ENCODE peak calls at places on chromosomes 16 and 17, in eight cellular contexts. O, A, K, H, Q, I, T and Z are unnamed samples.

GRCh38 chr17:28953444-28954118 is 2.3 kb upstream of the PHF12 start:
- DNase-seq in O (no peak), A (no peak), K (no peak), H (peak), Q (peak), I (peak), T (no peak), Z (peak)

GRCh38 chr17:79835953-79836951 is 3.0 kb downstream of the CBX4 start:
- DNase-seq in O (no peak), A (no peak), K (no peak), H (no peak), Q (peak), I (peak), T (no peak), Z (no peak)

GRCh38 chr16:30783280-30784109 is 3.5 kb downstream of the ZNF629 start:
- DNase-seq in O (no peak), A (no peak), K (no peak), H (no peak), Q (no peak), I (no peak), T (no peak), Z (no peak)

GRCh38 chr16:86343111-86343642 is 167.2 kb upstream of the FOXF1 start:
- DNase-seq in O (no peak), A (no peak), K (no peak), H (no peak), Q (peak), I (no peak), T (no peak), Z (peak)

GRCh38 chr17:7843536-7844291 is 9.7 kb downstream of the KDM6B start:
- DNase-seq in O (peak), A (peak), K (peak), H (peak), Q (peak), I (peak), T (peak), Z (peak)

GRCh38 chr16:10261077-10261476 is 78.8 kb upstream of the GRIN2A start:
- DNase-seq in O (no peak), A (no peak), K (no peak), H (no peak), Q (no peak), I (no peak), T (no peak), Z (no peak)

GRCh38 chr16:67928561-67929364 is 2.9 kb downstream of the CTRL start:
- DNase-seq in O (no peak), A (peak), K (no peak), H (peak), Q (peak), I (peak), T (peak), Z (peak)

GRCh38 chr17:50431219-50431618 is 5.2 kb downstream of the ACSF2 start:
- DNase-seq in O (no peak), A (no peak), K (no peak), H (no peak), Q (no peak), I (no peak), T (no peak), Z (no peak)

GRCh38 chr17:17834974-17835373 is 1.8 kb downstream of the SREBF1 start:
- DNase-seq in O (no peak), A (no peak), K (no peak), H (no peak), Q (no peak), I (no peak), T (no peak), Z (no peak)

GRCh38 chr16:17270683-17271109 is 200.1 kb downstream of the XYLT1 start:
- DNase-seq in O (no peak), A (no peak), K (no peak), H (peak), Q (peak), I (no peak), T (no peak), Z (no peak)

GRCh38 chr17:72424505-72425117 is 303.8 kb downstream of the SOX9 start:
- DNase-seq in O (no peak), A (no peak), K (no peak), H (no peak), Q (no peak), I (no peak), T (no peak), Z (no peak)

GRCh38 chr17:27878776-27879562 is 14.2 kb downstream of the LYRM9 start:
- DNase-seq in O (no peak), A (no peak), K (no peak), H (peak), Q (no peak), I (no peak), T (no peak), Z (no peak)

GRCh38 chr17:5282639-5283217 is 644 bp downstream of the RABEP1 start:
- DNase-seq in O (no peak), A (peak), K (no peak), H (peak), Q (no peak), I (peak), T (no peak), Z (peak)

GRCh38 chr17:78315355-78316114 is 44.3 kb downstream of the SOCS3 start:
- DNase-seq in O (peak), A (peak), K (no peak), H (peak), Q (peak), I (peak), T (peak), Z (peak)

GRCh38 chr17:51166198-51166986 is at the start of gene NME2:
- DNase-seq in O (peak), A (peak), K (peak), H (peak), Q (peak), I (peak), T (peak), Z (peak)

GRCh38 chr16:74480150-74481029 is 59.1 kb upstream of the CLEC18B start:
- DNase-seq in O (peak), A (peak), K (no peak), H (no peak), Q (peak), I (peak), T (peak), Z (peak)

GRCh38 chr17:14359251-14359939 is 58.5 kb downstream of the HS3ST3B1 start:
- DNase-seq in O (no peak), A (no peak), K (no peak), H (no peak), Q (no peak), I (no peak), T (no peak), Z (no peak)

GRCh38 chr16:54241525-54241924 is 45.1 kb downstream of the IRX3 start:
- DNase-seq in O (no peak), A (no peak), K (no peak), H (no peak), Q (no peak), I (no peak), T (no peak), Z (no peak)

GRCh38 chr17:66915204-66915611 is 49.3 kb upstream of the CACNG4 start:
- DNase-seq in O (peak), A (no peak), K (no peak), H (no peak), Q (peak), I (peak), T (no peak), Z (no peak)

GRCh38 chr16:60142991-60143705 is 1409.0 kb upstream of the GOT2 start:
- DNase-seq in O (no peak), A (no peak), K (no peak), H (no peak), Q (no peak), I (no peak), T (no peak), Z (no peak)

GRCh38 chr17:77886387-77886728 is 72.1 kb upstream of the TNRC6C start:
- DNase-seq in O (no peak), A (peak), K (no peak), H (no peak), Q (peak), I (peak), T (no peak), Z (peak)

GRCh38 chr17:1997587-1998425 is 27.3 kb downstream of the RTN4RL1 start:
- DNase-seq in O (no peak), A (no peak), K (no peak), H (peak), Q (peak), I (peak), T (no peak), Z (no peak)

GRCh38 chr16:25012525-25012991 is 2.6 kb downstream of the ARHGAP17 start:
- DNase-seq in O (no peak), A (no peak), K (no peak), H (no peak), Q (no peak), I (peak), T (no peak), Z (no peak)

GRCh38 chr17:2292100-2292499 is 11.5 kb downstream of the SMG6 start:
- DNase-seq in O (no peak), A (no peak), K (no peak), H (no peak), Q (no peak), I (no peak), T (no peak), Z (no peak)

GRCh38 chr17:21358682-21359482 is 17.3 kb upstream of the KCNJ12 start:
- DNase-seq in O (no peak), A (peak), K (no peak), H (no peak), Q (peak), I (peak), T (no peak), Z (no peak)

GRCh38 chr16:57994778-57995177 is 5.7 kb downstream of the ZNF319 start:
- DNase-seq in O (no peak), A (peak), K (no peak), H (no peak), Q (peak), I (peak), T (no peak), Z (no peak)
- TF ChIP-seq CTCF in O (no peak), A (peak), K (no peak), H (no peak), Q (no peak), I (peak), T (no peak), Z (no peak)

GRCh38 chr16:2081685-2082084 is 33.9 kb downstream of the TSC2 start:
- DNase-seq in O (no peak), A (peak), K (no peak), H (no peak), Q (no peak), I (no peak), T (no peak), Z (no peak)

GRCh38 chr16:2083409-2083808 is 35.6 kb downstream of the TSC2 start:
- DNase-seq in O (no peak), A (no peak), K (no peak), H (no peak), Q (no peak), I (no peak), T (no peak), Z (no peak)

GRCh38 chr16:2082983-2083364 is 35.2 kb downstream of the TSC2 start:
- DNase-seq in O (no peak), A (no peak), K (no peak), H (no peak), Q (no peak), I (no peak), T (no peak), Z (no peak)

GRCh38 chr16:2081201-2081600 is 33.4 kb downstream of the TSC2 start:
- DNase-seq in O (no peak), A (no peak), K (no peak), H (no peak), Q (no peak), I (no peak), T (no peak), Z (no peak)

DNA sequence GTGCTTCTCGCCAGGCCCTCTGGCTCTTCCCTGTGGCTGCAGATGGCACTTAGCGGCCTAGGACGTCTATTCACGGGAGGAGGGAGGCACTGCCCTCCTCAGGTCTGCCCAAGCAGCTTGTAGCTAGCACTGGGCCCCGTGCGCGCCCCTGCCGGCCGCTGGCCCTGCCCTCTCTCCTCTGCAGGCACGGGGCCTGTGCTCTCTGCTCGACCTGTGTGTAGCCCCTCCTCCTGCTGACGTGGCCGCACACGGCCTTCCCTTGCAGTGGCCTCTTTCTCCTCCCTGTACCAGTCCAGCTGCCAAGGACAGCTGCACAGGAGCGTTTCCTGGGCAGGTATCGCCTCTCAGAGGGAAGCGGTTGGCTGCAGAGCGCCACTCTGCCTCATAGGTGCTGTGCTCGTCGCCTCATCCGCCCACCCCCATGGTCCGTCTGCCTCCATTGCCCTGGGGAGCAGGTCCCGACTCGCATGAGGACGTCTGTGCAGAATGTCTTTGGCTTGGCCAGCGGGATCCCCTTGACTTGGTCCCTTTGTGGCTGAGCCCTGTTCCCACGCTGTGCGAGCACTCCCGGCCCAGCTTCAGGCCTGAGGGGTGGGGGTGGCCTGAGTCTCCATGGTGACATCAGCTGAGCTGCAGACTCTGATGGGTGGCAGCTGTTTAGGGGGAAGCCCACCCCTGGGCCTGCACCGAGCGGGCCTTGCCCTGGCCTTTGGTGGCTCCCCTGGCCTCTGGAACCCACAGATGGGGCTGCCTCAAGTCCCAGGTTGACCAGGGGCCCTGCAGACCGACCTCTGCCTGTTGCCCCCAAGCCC is 34.6 kb downstream of the TSC2 start:
- DNase-seq in O (peak), A (peak), K (no peak), H (peak), Q (peak), I (peak), T (no peak), Z (peak)
- TF ChIP-seq POLR2A in O (no peak), A (no peak), K (no peak), H (no peak), Q (no peak), I (no peak), T (no peak), Z (peak)

GRCh38 chr17:81387235-81388060 is 7.8 kb upstream of the BAHCC1 start:
- DNase-seq in O (no peak), A (peak), K (no peak), H (peak), Q (peak), I (no peak), T (no peak), Z (peak)

GRCh38 chr17:81388091-81388611 is 7.1 kb upstream of the BAHCC1 start:
- DNase-seq in O (no peak), A (no peak), K (no peak), H (peak), Q (no peak), I (no peak), T (no peak), Z (peak)

GRCh38 chr17:81385320-81386111 is 9.7 kb upstream of the BAHCC1 start:
- DNase-seq in O (no peak), A (peak), K (no peak), H (peak), Q (no peak), I (no peak), T (no peak), Z (peak)

GRCh38 chr17:81386141-81386645 is 9.1 kb upstream of the BAHCC1 start:
- DNase-seq in O (no peak), A (no peak), K (no peak), H (peak), Q (no peak), I (no peak), T (no peak), Z (no peak)

DNA sequence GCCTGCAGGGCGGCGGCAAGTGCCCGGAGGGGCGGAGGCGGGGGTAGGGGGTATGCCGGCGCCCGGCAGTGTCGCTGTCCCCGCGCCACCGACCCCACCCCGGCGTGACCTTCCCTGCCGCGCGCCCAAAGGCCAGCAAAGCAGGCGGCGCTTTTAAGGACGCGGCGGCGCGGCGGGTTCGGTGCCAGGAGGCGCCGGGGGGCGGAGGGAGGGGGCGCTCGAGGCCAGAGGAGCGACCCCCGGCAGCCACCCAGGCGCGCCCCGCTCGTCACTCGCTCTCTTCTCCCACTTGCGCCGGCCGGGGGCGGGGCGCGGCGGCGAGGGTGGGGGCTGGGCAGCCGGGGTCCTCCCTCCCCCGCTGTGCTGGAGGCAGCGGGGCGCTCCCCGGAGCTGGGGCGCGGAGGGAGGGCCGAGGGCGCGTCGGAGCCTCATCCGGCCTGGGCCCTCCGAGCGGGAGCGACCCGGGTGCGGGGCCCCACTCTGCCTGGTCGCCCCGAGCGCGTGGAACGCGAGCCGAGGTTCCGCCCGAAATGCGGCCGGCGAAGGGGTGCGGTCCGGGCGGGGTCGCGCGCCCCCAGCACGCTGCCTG is 8.5 kb upstream of the BAHCC1 start:
- DNase-seq in O (no peak), A (peak), K (no peak), H (peak), Q (peak), I (no peak), T (no peak), Z (peak)
- H3K27ac ChIP-seq in O (peak), A (peak), K (peak), H (peak), Q (peak), I (peak), T (peak), Z (peak)

DNA sequence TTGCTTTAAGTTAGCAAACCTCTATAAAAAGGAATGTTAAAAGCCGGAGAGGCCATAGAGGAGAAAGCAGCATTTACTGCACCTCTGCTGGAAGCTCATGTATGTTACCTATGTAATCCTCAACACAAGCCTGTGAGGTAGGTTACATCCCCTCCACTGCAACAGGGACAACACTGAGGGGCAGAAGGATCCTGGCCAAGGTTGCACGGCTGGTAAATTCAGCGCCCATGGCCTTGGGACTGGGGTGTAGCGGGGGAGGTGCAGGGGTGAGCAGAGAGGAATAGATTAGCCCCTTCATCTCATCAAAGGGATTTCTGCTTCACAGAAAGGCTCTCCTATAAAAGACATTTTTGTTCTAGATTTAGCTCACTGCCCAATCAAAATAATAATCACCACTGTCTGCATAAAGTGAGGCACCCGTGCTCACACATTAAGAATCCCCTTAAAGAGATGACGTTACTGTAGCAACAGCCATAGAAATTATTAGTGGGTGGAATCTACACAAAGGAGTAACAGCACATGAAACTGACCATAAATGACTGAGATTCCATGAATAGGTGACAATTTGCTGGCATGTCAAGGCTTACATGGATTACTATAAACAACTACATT is 3.3 kb downstream of the ZCCHC14 start:
- DNase-seq in O (no peak), A (no peak), K (no peak), H (no peak), Q (no peak), I (no peak), T (no peak), Z (no peak)
- TF ChIP-seq CTCF in O (no peak), A (no peak), K (no peak), H (no peak), Q (no peak), I (no peak), T (no peak), Z (no peak)

DNA sequence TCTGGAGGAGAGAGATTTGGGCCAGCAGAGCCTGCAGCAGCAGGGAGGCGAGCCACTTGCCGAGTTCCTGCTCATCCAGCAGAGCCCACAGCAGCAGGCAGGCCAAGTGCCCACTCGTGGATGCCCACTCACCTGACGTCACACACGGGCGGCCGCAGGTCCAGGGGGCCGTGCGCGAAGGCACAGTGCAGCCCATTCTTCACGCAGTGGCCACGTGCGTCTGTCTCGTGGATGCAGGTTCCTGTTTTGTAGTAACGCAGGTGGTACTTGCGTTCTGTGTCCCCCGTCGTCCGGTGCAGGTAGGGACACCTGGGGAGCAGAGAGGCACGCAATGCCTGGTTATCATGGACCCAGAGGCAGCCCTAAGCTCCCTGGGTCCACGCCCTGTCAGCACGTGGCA is 11.5 kb downstream of the UNKL start:
- DNase-seq in O (no peak), A (no peak), K (no peak), H (no peak), Q (no peak), I (no peak), T (no peak), Z (no peak)
- TF ChIP-seq POLR2A in O (no peak), A (no peak), K (no peak), H (no peak), Q (no peak), I (no peak), T (no peak), Z (no peak)

GRCh38 chr17:16371742-16372141 is 9.1 kb upstream of the UBB start:
- DNase-seq in O (no peak), A (no peak), K (no peak), H (no peak), Q (no peak), I (peak), T (peak), Z (no peak)

GRCh38 chr17:16377804-16378400 is 3.0 kb upstream of the UBB start:
- DNase-seq in O (no peak), A (no peak), K (no peak), H (no peak), Q (no peak), I (peak), T (no peak), Z (no peak)

GRCh38 chr17:16374539-16374938 is 6.4 kb upstream of the UBB start:
- DNase-seq in O (no peak), A (no peak), K (no peak), H (no peak), Q (no peak), I (no peak), T (no peak), Z (no peak)

GRCh38 chr17:16378631-16379282 is 2.1 kb upstream of the UBB start:
- DNase-seq in O (peak), A (no peak), K (no peak), H (no peak), Q (peak), I (peak), T (no peak), Z (no peak)

GRCh38 chr17:16374129-16374528 is 6.8 kb upstream of the UBB start:
- DNase-seq in O (no peak), A (peak), K (no peak), H (no peak), Q (no peak), I (peak), T (peak), Z (no peak)
- H3K27ac ChIP-seq in O (no peak), A (no peak), K (no peak), H (no peak), Q (no peak), I (no peak), T (peak), Z (no peak)